ENCODE peak calls at places on chromosomes 11 and 22, in seven cellular contexts. L, G, U, H, X, A and O are unnamed samples.

GRCh38 chr11:75428301-75428724 is 4.7 kb downstream of the KLHL35 start:
- DNase-seq in L (peak; percentile 99), G (peak; percentile 27), U (peak; percentile 85), H (peak; percentile 94), X (peak; percentile 44), A (peak; percentile 89), O (peak; percentile 94)

GRCh38 chr11:5059527-5059926 is at the start of gene OR52E2:
- DNase-seq in L (no peak), G (no peak), U (no peak), H (no peak), X (no peak), A (no peak), O (no peak)

GRCh38 chr22:46549971-46550641 is 12.7 kb upstream of the CELSR1 start:
- DNase-seq in L (peak; percentile 41), G (no peak), U (no peak), H (no peak), X (no peak), A (no peak), O (peak; percentile 13)

GRCh38 chr11:1202154-1202775 is 20.6 kb upstream of the MUC5B start:
- DNase-seq in L (no peak), G (no peak), U (peak; percentile 2), H (no peak), X (peak; percentile 7), A (peak; percentile 13), O (peak; percentile 8)

GRCh38 chr11:57155400-57155799 is 26.4 kb upstream of the LRRC55 start:
- DNase-seq in L (no peak), G (no peak), U (no peak), H (no peak), X (no peak), A (no peak), O (no peak)

GRCh38 chr11:130819561-130819960 is 96.7 kb downstream of the SNX19 start:
- DNase-seq in L (no peak), G (no peak), U (no peak), H (no peak), X (no peak), A (no peak), O (no peak)

GRCh38 chr11:28461338-28461737 is 353.1 kb downstream of the METTL15 start:
- DNase-seq in L (no peak), G (no peak), U (no peak), H (no peak), X (no peak), A (no peak), O (no peak)

GRCh38 chr11:131652231-131652630 is 281.8 kb downstream of the NTM start:
- DNase-seq in L (no peak), G (no peak), U (no peak), H (no peak), X (no peak), A (no peak), O (no peak)

GRCh38 chr22:45865561-45866397 is 111.2 kb downstream of the WNT7B start:
- DNase-seq in L (peak; percentile 42), G (no peak), U (no peak), H (no peak), X (no peak), A (no peak), O (no peak)

GRCh38 chr11:102453286-102453797 is 777 bp upstream of the TMEM123 start:
- DNase-seq in L (peak; percentile 67), G (no peak), U (peak; percentile 52), H (no peak), X (no peak), A (no peak), O (peak; percentile 30)

GRCh38 chr11:100808904-100809491 is 121.9 kb downstream of the ARHGAP42 start:
- DNase-seq in L (no peak), G (no peak), U (no peak), H (no peak), X (no peak), A (no peak), O (no peak)

GRCh38 chr11:69076129-69076791 is 27.5 kb downstream of the TPCN2 start:
- DNase-seq in L (peak; percentile 28), G (no peak), U (no peak), H (no peak), X (no peak), A (no peak), O (no peak)

GRCh38 chr11:45226901-45227300 is 59.2 kb downstream of the SYT13 start:
- DNase-seq in L (no peak), G (no peak), U (no peak), H (no peak), X (no peak), A (no peak), O (no peak)

GRCh38 chr11:116167706-116168458 is 604.9 kb downstream of the BUD13 start:
- DNase-seq in L (no peak), G (no peak), U (no peak), H (no peak), X (no peak), A (no peak), O (no peak)

GRCh38 chr22:26646158-26646557 is 11.2 kb upstream of the MIAT start:
- DNase-seq in L (no peak), G (no peak), U (no peak), H (no peak), X (no peak), A (no peak), O (no peak)

GRCh38 chr22:26648761-26649363 is 8.5 kb upstream of the MIAT start:
- DNase-seq in L (no peak), G (no peak), U (no peak), H (no peak), X (no peak), A (no peak), O (no peak)

GRCh38 chr22:26642465-26643367 is 14.7 kb upstream of the MIAT start:
- DNase-seq in L (peak; percentile 79), G (peak; percentile 16), U (no peak), H (no peak), X (no peak), A (no peak), O (peak; percentile 32)

GRCh38 chr22:26648011-26648497 is 9.3 kb upstream of the MIAT start:
- DNase-seq in L (no peak), G (peak; percentile 19), U (no peak), H (no peak), X (no peak), A (no peak), O (no peak)

GRCh38 chr22:26643368-26644100 is 13.9 kb upstream of the MIAT start:
- DNase-seq in L (no peak), G (no peak), U (no peak), H (no peak), X (no peak), A (no peak), O (no peak)
- H3K27ac ChIP-seq in L (no peak overlapping the region), G (peak overlapping the region; percentile 29), U (peak overlapping the region; percentile 15), H (no peak overlapping the region), X (no peak overlapping the region), A (no peak overlapping the region), O (peak overlapping the region; percentile 79)

GRCh38 chr11:11512929-11513328 is 108.9 kb downstream of the GALNT18 start:
- DNase-seq in L (no peak), G (no peak), U (no peak), H (no peak), X (no peak), A (no peak), O (no peak)

GRCh38 chr11:11512090-11512489 is 109.7 kb downstream of the GALNT18 start:
- DNase-seq in L (no peak), G (no peak), U (no peak), H (no peak), X (no peak), A (no peak), O (peak; percentile 22)

GRCh38 chr11:11513438-11513837 is 108.4 kb downstream of the GALNT18 start:
- DNase-seq in L (no peak), G (no peak), U (no peak), H (no peak), X (no peak), A (no peak), O (no peak)

GRCh38 chr11:11510939-11511338 is 110.9 kb downstream of the GALNT18 start:
- DNase-seq in L (peak; percentile 60), G (no peak), U (peak; percentile 31), H (no peak), X (no peak), A (peak; percentile 46), O (peak; percentile 36)

GRCh38 chr11:11512502-11512901 is 109.3 kb downstream of the GALNT18 start:
- DNase-seq in L (no peak), G (no peak), U (no peak), H (no peak), X (no peak), A (no peak), O (no peak)
- H3K4me3 ChIP-seq in L (no peak overlapping the region), G (no peak overlapping the region), U (no peak overlapping the region), H (no peak overlapping the region), X (no peak overlapping the region), A (no peak overlapping the region), O (no peak overlapping the region)

GRCh38 chr11:63901660-63902059 is 15.3 kb downstream of the RCOR2 start:
- DNase-seq in L (no peak), G (no peak), U (no peak), H (no peak), X (peak; percentile 27), A (no peak), O (no peak)

GRCh38 chr11:63896071-63896470 is 20.9 kb downstream of the RCOR2 start:
- DNase-seq in L (no peak), G (no peak), U (no peak), H (no peak), X (no peak), A (no peak), O (no peak)

GRCh38 chr11:63893355-63893754 is 23.6 kb downstream of the RCOR2 start:
- DNase-seq in L (no peak), G (no peak), U (no peak), H (no peak), X (no peak), A (no peak), O (no peak)

GRCh38 chr11:63892233-63892632 is 24.7 kb downstream of the RCOR2 start:
- DNase-seq in L (no peak), G (no peak), U (no peak), H (no peak), X (no peak), A (no peak), O (no peak)

GRCh38 chr11:63897459-63898156 is 19.4 kb downstream of the RCOR2 start:
- DNase-seq in L (no peak), G (no peak), U (no peak), H (no peak), X (no peak), A (no peak), O (no peak)
- H3K27ac ChIP-seq in L (no peak overlapping the region), G (no peak overlapping the region), U (no peak overlapping the region), H (no peak overlapping the region), X (no peak overlapping the region), A (no peak overlapping the region), O (peak overlapping the region; percentile 8)

GRCh38 chr22:19525666-19526065 is 1.5 kb upstream of the CLDN5 start:
- DNase-seq in L (no peak), G (no peak), U (no peak), H (no peak), X (no peak), A (no peak), O (no peak)

GRCh38 chr22:19525116-19525660 is 978 bp upstream of the CLDN5 start:
- DNase-seq in L (peak; percentile 61), G (no peak), U (no peak), H (no peak), X (no peak), A (no peak), O (peak; percentile 33)

GRCh38 chr22:19522881-19523239 is 1.4 kb downstream of the CLDN5 start:
- DNase-seq in L (no peak), G (no peak), U (no peak), H (no peak), X (no peak), A (no peak), O (no peak)

GRCh38 chr22:19523240-19524169 is 705 bp downstream of the CLDN5 start:
- DNase-seq in L (no peak), G (no peak), U (no peak), H (no peak), X (no peak), A (no peak), O (no peak)

GRCh38 chr22:19524170-19525115 is at the start of gene CLDN5:
- DNase-seq in L (no peak), G (no peak), U (peak; percentile 58), H (no peak), X (no peak), A (no peak), O (peak; percentile 61)
- H3K4me3 ChIP-seq in L (peak within 1 kb of the TSS; percentile 39), G (peak within 1 kb of the TSS; percentile 41), U (peak within 1 kb of the TSS; percentile 39), H (peak within 1 kb of the TSS; percentile 32), X (no peak within 1 kb of the TSS), A (peak within 1 kb of the TSS; percentile 64), O (peak within 1 kb of the TSS; percentile 73)